ENCODE peak calls at places on chromosomes 1 and 21, in five cellular contexts. One of them, this sample, is unnamed.

GRCh38 chr1:53362851-53363642 is 35.2 kb upstream of the LRP8 start:
- DNase-seq in A549: peak; percentile 5
- DNase-seq in K562: peak; percentile 43
- DNase-seq in HepG2: peak; percentile 11
- DNase-seq in WTC11: peak; percentile 40
- DNase-seq in this sample: no peak

GRCh38 chr1:222798975-222799374 is 15.9 kb upstream of the DISP1 start:
- DNase-seq in K562: no peak
- DNase-seq in WTC11: no peak
- DNase-seq in A549: no peak
- DNase-seq in HepG2: no peak
- DNase-seq in this sample: no peak

GRCh38 chr1:50418600-50419109 is 4.6 kb downstream of the DMRTA2 start:
- DNase-seq in K562: peak; percentile 8
- DNase-seq in A549: no peak
- DNase-seq in WTC11: peak; percentile 36
- DNase-seq in HepG2: no peak
- DNase-seq in this sample: no peak

GRCh38 chr1:44305962-44306422 is 49.1 kb downstream of the ERI3 start:
- DNase-seq in A549: no peak
- DNase-seq in HepG2: no peak
- DNase-seq in K562: no peak
- DNase-seq in WTC11: no peak
- DNase-seq in this sample: no peak

GRCh38 chr1:154599658-154600057 is 8.3 kb downstream of the ADAR start:
- DNase-seq in K562: no peak
- DNase-seq in HepG2: no peak
- DNase-seq in A549: no peak
- DNase-seq in WTC11: no peak
- DNase-seq in this sample: no peak

GRCh38 chr1:77322061-77322900 is 40.5 kb downstream of the AK5 start:
- DNase-seq in HepG2: peak; percentile 45
- DNase-seq in A549: peak; percentile 87
- DNase-seq in WTC11: no peak
- DNase-seq in K562: peak; percentile 10
- DNase-seq in this sample: no peak

GRCh38 chr21:41806773-41807172 is 39.9 kb upstream of the RIPK4 start:
- DNase-seq in HepG2: no peak
- DNase-seq in K562: no peak
- DNase-seq in A549: no peak
- DNase-seq in WTC11: no peak
- DNase-seq in this sample: no peak

GRCh38 chr1:103084176-103084575 is 24.1 kb downstream of the COL11A1 start:
- DNase-seq in HepG2: no peak
- DNase-seq in WTC11: no peak
- DNase-seq in K562: no peak
- DNase-seq in A549: no peak
- DNase-seq in this sample: no peak

GRCh38 chr21:26717146-26717739 is 128.0 kb downstream of the ADAMTS1 start:
- DNase-seq in HepG2: no peak
- DNase-seq in K562: peak; percentile 19
- DNase-seq in WTC11: no peak
- DNase-seq in A549: peak; percentile 4
- DNase-seq in this sample: no peak

GRCh38 chr1:85479491-85479890 is 14.5 kb upstream of the DDAH1 start:
- DNase-seq in K562: no peak
- DNase-seq in A549: no peak
- DNase-seq in HepG2: no peak
- DNase-seq in WTC11: no peak
- DNase-seq in this sample: no peak

GRCh38 chr1:2024887-2025286 is 5.7 kb downstream of the GABRD start:
- DNase-seq in A549: no peak
- DNase-seq in K562: no peak
- DNase-seq in HepG2: no peak
- DNase-seq in WTC11: no peak
- DNase-seq in this sample: no peak

GRCh38 chr1:25727026-25727818 is 72.8 kb upstream of the SELENON start:
- DNase-seq in HepG2: no peak
- DNase-seq in K562: no peak
- DNase-seq in A549: no peak
- DNase-seq in WTC11: no peak
- DNase-seq in this sample: no peak

GRCh38 chr1:156251527-156251926 is 3.7 kb upstream of the PAQR6 start:
- DNase-seq in WTC11: no peak
- DNase-seq in A549: no peak
- DNase-seq in K562: no peak
- DNase-seq in HepG2: no peak
- DNase-seq in this sample: no peak

GRCh38 chr1:151222130-151222529 is 23.8 kb downstream of the PIP5K1A start:
- DNase-seq in WTC11: no peak
- DNase-seq in HepG2: no peak
- DNase-seq in K562: no peak
- DNase-seq in A549: no peak
- DNase-seq in this sample: no peak

GRCh38 chr1:191953516-191953915 is 204.7 kb upstream of the RGS18 start:
- DNase-seq in K562: no peak
- DNase-seq in WTC11: no peak
- DNase-seq in HepG2: no peak
- DNase-seq in A549: no peak
- DNase-seq in this sample: no peak

GRCh38 chr1:226149806-226150205 is 36.7 kb downstream of the ACBD3 start:
- DNase-seq in WTC11: no peak
- DNase-seq in A549: peak; percentile 37
- DNase-seq in K562: no peak
- DNase-seq in HepG2: peak; percentile 55
- DNase-seq in this sample: no peak

GRCh38 chr1:79550402-79550801 is 543.9 kb upstream of the ADGRL4 start:
- DNase-seq in HepG2: no peak
- DNase-seq in WTC11: no peak
- DNase-seq in K562: no peak
- DNase-seq in A549: no peak
- DNase-seq in this sample: no peak

GRCh38 chr1:53685272-53686051 is 53.5 kb downstream of the GLIS1 start:
- DNase-seq in A549: no peak
- DNase-seq in HepG2: peak; percentile 32
- DNase-seq in K562: no peak
- DNase-seq in WTC11: no peak
- DNase-seq in this sample: no peak

GRCh38 chr21:42554251-42554937 is 40.7 kb downstream of the SLC37A1 start:
- DNase-seq in WTC11: peak; percentile 32
- DNase-seq in K562: no peak
- DNase-seq in HepG2: no peak
- DNase-seq in A549: no peak
- DNase-seq in this sample: no peak

GRCh38 chr1:21541330-21541729 is 32.1 kb downstream of the ALPL start:
- DNase-seq in A549: no peak
- DNase-seq in K562: no peak
- DNase-seq in HepG2: no peak
- DNase-seq in WTC11: no peak
- DNase-seq in this sample: no peak

GRCh38 chr1:21541835-21542234 is 32.6 kb downstream of the ALPL start:
- DNase-seq in A549: no peak
- DNase-seq in HepG2: no peak
- DNase-seq in WTC11: no peak
- DNase-seq in K562: no peak
- DNase-seq in this sample: no peak

GRCh38 chr1:21537932-21538630 is 28.9 kb downstream of the ALPL start:
- DNase-seq in A549: no peak
- DNase-seq in K562: no peak
- DNase-seq in HepG2: peak; percentile 91
- DNase-seq in WTC11: no peak
- DNase-seq in this sample: no peak

GRCh38 chr1:21537511-21537931 is 28.3 kb downstream of the ALPL start:
- DNase-seq in HepG2: peak; percentile 60
- DNase-seq in A549: no peak
- DNase-seq in K562: no peak
- DNase-seq in WTC11: no peak
- DNase-seq in this sample: no peak

DNA sequence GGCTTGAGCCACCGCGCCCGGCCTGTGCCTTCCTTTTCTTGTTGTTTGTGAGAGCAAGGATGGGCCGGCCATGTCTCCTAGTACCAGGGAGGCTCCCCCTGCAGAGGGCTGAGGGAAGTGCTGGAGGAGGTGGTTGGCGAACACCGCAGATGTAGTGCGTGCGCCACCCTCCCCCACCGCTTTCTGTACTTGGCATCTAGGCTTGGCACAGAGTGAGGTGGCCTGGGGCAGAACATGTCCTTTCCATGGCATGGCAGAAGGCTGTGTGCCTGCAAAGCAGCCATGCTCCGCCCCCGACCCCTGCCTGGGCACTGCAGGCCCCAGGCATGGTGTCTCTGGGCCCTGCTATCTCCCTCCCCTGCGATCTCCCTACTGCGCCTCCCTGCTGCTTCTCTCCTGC is 30.7 kb downstream of the ALPL start:
- DNase-seq in WTC11: peak; percentile 79
- DNase-seq in A549: peak; percentile 47
- DNase-seq in HepG2: peak; percentile 31
- DNase-seq in K562: no peak
- DNase-seq in this sample: no peak
- TF ChIP-seq ESRRA in WTC11: no peak
- TF ChIP-seq ESRRA in A549: no peak
- TF ChIP-seq ESRRA in HepG2: no peak
- TF ChIP-seq ESRRA in K562: no peak
- TF ChIP-seq ESRRA in this sample: no peak

GRCh38 chr1:39183503-39184353 is 20.8 kb upstream of the MACF1 start:
- DNase-seq in WTC11: peak; percentile 52
- DNase-seq in HepG2: peak; percentile 90
- DNase-seq in A549: peak; percentile 91
- DNase-seq in K562: peak; percentile 54
- DNase-seq in this sample: no peak
- TF ChIP-seq ESRRA in WTC11: no peak
- TF ChIP-seq ESRRA in HepG2: no peak
- TF ChIP-seq ESRRA in A549: no peak
- TF ChIP-seq ESRRA in K562: no peak
- TF ChIP-seq ESRRA in this sample: no peak

GRCh38 chr1:67515324-67516080 is 85.3 kb upstream of the SERBP1 start:
- DNase-seq in K562: no peak
- DNase-seq in A549: no peak
- DNase-seq in WTC11: no peak
- DNase-seq in HepG2: no peak
- DNase-seq in this sample: no peak
- TF ChIP-seq ESRRA in K562: no peak
- TF ChIP-seq ESRRA in A549: no peak
- TF ChIP-seq ESRRA in WTC11: no peak
- TF ChIP-seq ESRRA in HepG2: no peak
- TF ChIP-seq ESRRA in this sample: no peak

GRCh38 chr1:91513160-91513559 is 12.5 kb downstream of the CDC7 start:
- DNase-seq in K562: no peak
- DNase-seq in A549: no peak
- DNase-seq in HepG2: no peak
- DNase-seq in WTC11: no peak
- DNase-seq in this sample: no peak
- TF ChIP-seq ESRRA in K562: no peak
- TF ChIP-seq ESRRA in A549: no peak
- TF ChIP-seq ESRRA in HepG2: no peak
- TF ChIP-seq ESRRA in WTC11: no peak
- TF ChIP-seq ESRRA in this sample: no peak

DNA sequence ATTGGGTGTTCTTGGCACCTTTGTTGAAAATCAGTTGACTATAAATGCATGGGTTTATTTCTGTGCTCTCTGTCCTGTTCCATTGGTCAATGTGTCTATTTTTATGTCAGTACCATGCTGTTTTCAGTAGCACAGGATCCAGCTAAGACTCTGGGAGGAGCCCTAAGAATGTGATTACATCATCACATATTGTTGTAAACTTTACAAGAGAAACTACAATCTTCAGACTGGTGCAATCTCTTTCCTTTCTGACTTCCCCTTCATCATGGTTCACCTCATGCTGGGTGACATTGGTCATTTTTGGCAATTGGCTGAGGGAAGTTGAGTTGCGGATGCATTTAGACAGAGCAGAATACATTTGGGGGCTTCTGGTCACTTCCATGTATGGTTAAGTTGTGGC is 88.4 kb downstream of the C21orf91 start:
- DNase-seq in A549: no peak
- DNase-seq in HepG2: no peak
- DNase-seq in K562: no peak
- DNase-seq in WTC11: no peak
- DNase-seq in this sample: no peak
- TF ChIP-seq ESRRA in A549: no peak
- TF ChIP-seq ESRRA in HepG2: no peak
- TF ChIP-seq ESRRA in K562: no peak
- TF ChIP-seq ESRRA in WTC11: no peak
- TF ChIP-seq ESRRA in this sample: no peak

GRCh38 chr1:5390497-5390896 is 601.7 kb downstream of the NPHP4 start:
- DNase-seq in K562: no peak
- DNase-seq in A549: no peak
- DNase-seq in HepG2: no peak
- DNase-seq in WTC11: no peak
- DNase-seq in this sample: no peak

GRCh38 chr1:5389101-5389885 is 602.9 kb downstream of the NPHP4 start:
- DNase-seq in A549: no peak
- DNase-seq in K562: no peak
- DNase-seq in HepG2: no peak
- DNase-seq in WTC11: no peak
- DNase-seq in this sample: no peak

GRCh38 chr1:5386371-5386770 is 605.9 kb downstream of the NPHP4 start:
- DNase-seq in K562: no peak
- DNase-seq in A549: no peak
- DNase-seq in WTC11: no peak
- DNase-seq in HepG2: no peak
- DNase-seq in this sample: no peak

GRCh38 chr1:5391725-5392124 is 600.5 kb downstream of the NPHP4 start:
- DNase-seq in A549: no peak
- DNase-seq in HepG2: no peak
- DNase-seq in WTC11: no peak
- DNase-seq in K562: no peak
- DNase-seq in this sample: no peak

DNA sequence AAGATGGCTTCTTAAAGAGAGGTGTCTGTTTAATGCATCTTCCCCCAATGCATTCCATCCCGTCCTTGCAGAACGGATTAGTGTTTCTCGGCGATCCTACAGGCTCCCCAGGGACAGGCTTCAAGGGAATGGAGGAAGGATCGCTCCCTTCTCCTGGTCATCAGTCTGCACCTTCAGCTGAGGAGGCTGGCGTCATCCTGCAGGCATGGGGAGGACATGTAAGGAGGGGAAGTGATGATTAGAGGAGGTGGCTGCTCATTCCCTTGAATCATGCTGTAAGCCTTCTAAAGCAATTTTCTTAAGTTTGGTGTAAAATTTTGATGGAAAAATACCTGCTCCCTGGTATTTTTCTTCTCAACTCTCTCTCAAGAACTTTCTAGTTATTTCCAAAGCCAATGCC is 603.6 kb downstream of the NPHP4 start:
- DNase-seq in A549: no peak
- DNase-seq in HepG2: no peak
- DNase-seq in WTC11: no peak
- DNase-seq in K562: no peak
- DNase-seq in this sample: no peak
- TF ChIP-seq ESRRA in A549: no peak
- TF ChIP-seq ESRRA in HepG2: no peak
- TF ChIP-seq ESRRA in WTC11: no peak
- TF ChIP-seq ESRRA in K562: no peak
- TF ChIP-seq ESRRA in this sample: no peak

This sample was measured in GM12878.